ENCODE peak calls at places on chromosomes 7 and 10, in four cellular contexts. M is kidney; I is nephron progenitor cell; X is activated CD4-positive, alpha-beta T cell treated with anti-CD3 and anti-CD28 coated beads, Interleukin-2, amount 50 U/mL, for 1 hour. R is an unnamed sample.

GRCh38 chr10:97056003-97056630 is 129.6 kb downstream of the SLIT1 start:
- DNase-seq in M (peak), I (no peak), X (no peak), R (no peak)

GRCh38 chr7:37363536-37364172 is 85.0 kb downstream of the ELMO1 start:
- DNase-seq in M (no peak), I (no peak), X (no peak), R (no peak)

GRCh38 chr10:13792011-13792410 is 205.2 kb downstream of the PRPF18 start:
- DNase-seq in M (peak), I (no peak), X (no peak), R (no peak)

GRCh38 chr10:132457328-132458070 is 60.5 kb downstream of the PWWP2B start:
- DNase-seq in M (peak), I (peak), X (no peak), R (peak)

GRCh38 chr7:124785994-124786393 is 20.4 kb upstream of the GPR37 start:
- DNase-seq in M (no peak), I (no peak), X (no peak), R (no peak)

GRCh38 chr7:102101926-102102325 is 184.7 kb upstream of the SH2B2 start:
- DNase-seq in M (no peak), I (no peak), X (no peak), R (no peak)

GRCh38 chr7:14001139-14001538 is 11.7 kb upstream of the ETV1 start:
- DNase-seq in M (no peak), I (no peak), X (no peak), R (no peak)

GRCh38 chr7:136617176-136617575 is 251.3 kb upstream of the CHRM2 start:
- DNase-seq in M (no peak), I (no peak), X (no peak), R (no peak)

GRCh38 chr10:29993319-29993876 is 66.0 kb downstream of the JCAD start:
- DNase-seq in M (no peak), I (peak), X (no peak), R (no peak)

GRCh38 chr10:71837085-71837827 is 13.8 kb downstream of the PSAP start:
- DNase-seq in M (peak), I (peak), X (no peak), R (no peak)

GRCh38 chr7:40716052-40716451 is 581.2 kb downstream of the SUGCT start:
- DNase-seq in M (no peak), I (no peak), X (no peak), R (no peak)

GRCh38 chr7:69775231-69775771 is 177.0 kb downstream of the AUTS2 start:
- DNase-seq in M (no peak), I (no peak), X (no peak), R (no peak)

GRCh38 chr7:96052860-96053452 is 268.9 kb downstream of the SLC25A13 start:
- DNase-seq in M (no peak), I (no peak), X (no peak), R (no peak)

GRCh38 chr10:5944389-5945202 is 32.7 kb downstream of the IL15RA start:
- DNase-seq in M (peak), I (no peak), X (no peak), R (no peak)

GRCh38 chr10:13893926-13894325 is 307.2 kb downstream of the PRPF18 start:
- DNase-seq in M (no peak), I (no peak), X (no peak), R (no peak)

GRCh38 chr7:158237672-158238335 is 349.8 kb downstream of the PTPRN2 start:
- DNase-seq in M (peak), I (no peak), X (no peak), R (no peak)

GRCh38 chr7:6558837-6559236 is 7.6 kb upstream of the GRID2IP start:
- DNase-seq in M (no peak), I (peak), X (no peak), R (peak)

GRCh38 chr10:100516847-100517246 is 2.8 kb downstream of the SEC31B start:
- DNase-seq in M (no peak), I (peak), X (no peak), R (no peak)

GRCh38 chr7:105126436-105126975 is 112.5 kb downstream of the KMT2E start:
- DNase-seq in M (no peak), I (no peak), X (no peak), R (no peak)

GRCh38 chr7:134690016-134690415 is 43.4 kb downstream of the BPGM start:
- DNase-seq in M (no peak), I (no peak), X (no peak), R (no peak)

GRCh38 chr10:50400694-50401093 is 149.4 kb upstream of the ASAH2 start:
- DNase-seq in M (no peak), I (no peak), X (no peak), R (no peak)

GRCh38 chr10:52443419-52444388 is 129.6 kb downstream of the DKK1 start:
- DNase-seq in M (no peak), I (no peak), X (no peak), R (no peak)

GRCh38 chr10:3277566-3277965 is 105.0 kb upstream of the PITRM1 start:
- DNase-seq in M (no peak), I (no peak), X (no peak), R (no peak)

GRCh38 chr7:145360511-145361100 is 524.8 kb upstream of the TPK1 start:
- DNase-seq in M (peak), I (no peak), X (no peak), R (no peak)

GRCh38 chr7:55072251-55072650 is 53.4 kb downstream of the EGFR start:
- DNase-seq in M (no peak), I (no peak), X (no peak), R (no peak)

GRCh38 chr7:115689941-115690340 is 340.6 kb downstream of the TFEC start:
- DNase-seq in M (no peak), I (no peak), X (no peak), R (peak)

GRCh38 chr10:70587045-70587658 is 15.4 kb downstream of the PRF1 start:
- DNase-seq in M (no peak), I (no peak), X (no peak), R (no peak)

GRCh38 chr10:13496931-13497330 is 31.9 kb downstream of the BEND7 start:
- DNase-seq in M (no peak), I (no peak), X (no peak), R (no peak)

GRCh38 chr7:41224063-41224763 is 478.7 kb downstream of the INHBA start:
- DNase-seq in M (no peak), I (no peak), X (no peak), R (no peak)

GRCh38 chr10:112811741-112812551 is 138.1 kb upstream of the TCF7L2 start:
- DNase-seq in M (peak), I (no peak), X (no peak), R (no peak)

GRCh38 chr7:34939175-34939574 is 98.1 kb downstream of the DPY19L1 start:
- DNase-seq in M (no peak), I (no peak), X (no peak), R (no peak)

GRCh38 chr10:122567056-122567660 is 6.6 kb downstream of the DMBT1 start:
- DNase-seq in M (no peak), I (peak), X (peak), R (no peak)

GRCh38 chr7:141993354-141993753 is 2.3 kb upstream of the MGAM start:
- DNase-seq in M (no peak), I (no peak), X (no peak), R (no peak)

GRCh38 chr7:106022193-106022821 is 59.2 kb downstream of the CDHR3 start:
- DNase-seq in M (no peak), I (no peak), X (peak), R (peak)

GRCh38 chr7:47039899-47040298 is 542.0 kb downstream of the TNS3 start:
- DNase-seq in M (no peak), I (no peak), X (no peak), R (no peak)

GRCh38 chr7:860149-860548 is 16.2 kb upstream of the GET4 start:
- DNase-seq in M (peak), I (no peak), X (no peak), R (no peak)

GRCh38 chr10:33793793-33794192 is 459.3 kb upstream of the NRP1 start:
- DNase-seq in M (no peak), I (no peak), X (no peak), R (no peak)

R was measured in NCI-H2171.